ENCODE peak calls at places on chromosomes 11 and 22, in six cellular contexts. One of them, this sample, is unnamed.

GRCh38 chr11:68039526-68040086 is 781 bp downstream of the TCIRG1 start:
- DNase-seq in IMR-90: no peak
- DNase-seq in upper lobe of left lung: peak
- DNase-seq in kidney: peak
- DNase-seq in gastrocnemius medialis: no peak
- DNase-seq in nephron progenitor cell: no peak
- DNase-seq in this sample: no peak

GRCh38 chr11:69949327-69949726 is 128.8 kb upstream of the ANO1 start:
- DNase-seq in nephron progenitor cell: no peak
- DNase-seq in gastrocnemius medialis: no peak
- DNase-seq in IMR-90: peak
- DNase-seq in upper lobe of left lung: no peak
- DNase-seq in kidney: peak
- DNase-seq in this sample: peak

GRCh38 chr11:106390078-106390477 is 312.6 kb downstream of the AASDHPPT start:
- DNase-seq in kidney: no peak
- DNase-seq in IMR-90: no peak
- DNase-seq in upper lobe of left lung: no peak
- DNase-seq in nephron progenitor cell: no peak
- DNase-seq in gastrocnemius medialis: no peak
- DNase-seq in this sample: no peak

GRCh38 chr11:124394408-124394807 is 4.4 kb downstream of the OR8B3 start:
- DNase-seq in kidney: no peak
- DNase-seq in upper lobe of left lung: no peak
- DNase-seq in gastrocnemius medialis: no peak
- DNase-seq in IMR-90: peak
- DNase-seq in nephron progenitor cell: no peak
- DNase-seq in this sample: no peak

GRCh38 chr11:25961539-25961938 is 370.4 kb upstream of the ANO3 start:
- DNase-seq in gastrocnemius medialis: no peak
- DNase-seq in IMR-90: no peak
- DNase-seq in upper lobe of left lung: no peak
- DNase-seq in nephron progenitor cell: no peak
- DNase-seq in kidney: no peak
- DNase-seq in this sample: no peak

GRCh38 chr22:47201186-47201995 is 438.9 kb downstream of the TBC1D22A start:
- DNase-seq in IMR-90: no peak
- DNase-seq in nephron progenitor cell: no peak
- DNase-seq in upper lobe of left lung: no peak
- DNase-seq in kidney: no peak
- DNase-seq in gastrocnemius medialis: no peak
- DNase-seq in this sample: no peak

GRCh38 chr11:23288001-23288783 is 427.9 kb upstream of the CCDC179 start:
- DNase-seq in gastrocnemius medialis: no peak
- DNase-seq in IMR-90: peak
- DNase-seq in kidney: no peak
- DNase-seq in nephron progenitor cell: no peak
- DNase-seq in upper lobe of left lung: no peak
- DNase-seq in this sample: peak

GRCh38 chr11:91435694-91436375 is 788.8 kb upstream of the FAT3 start:
- DNase-seq in gastrocnemius medialis: no peak
- DNase-seq in nephron progenitor cell: no peak
- DNase-seq in upper lobe of left lung: no peak
- DNase-seq in kidney: no peak
- DNase-seq in IMR-90: no peak
- DNase-seq in this sample: no peak

GRCh38 chr11:120013325-120014250 is 124.3 kb downstream of the TRIM29 start:
- DNase-seq in upper lobe of left lung: no peak
- DNase-seq in kidney: no peak
- DNase-seq in nephron progenitor cell: peak
- DNase-seq in IMR-90: peak
- DNase-seq in gastrocnemius medialis: no peak
- DNase-seq in this sample: no peak

DNA sequence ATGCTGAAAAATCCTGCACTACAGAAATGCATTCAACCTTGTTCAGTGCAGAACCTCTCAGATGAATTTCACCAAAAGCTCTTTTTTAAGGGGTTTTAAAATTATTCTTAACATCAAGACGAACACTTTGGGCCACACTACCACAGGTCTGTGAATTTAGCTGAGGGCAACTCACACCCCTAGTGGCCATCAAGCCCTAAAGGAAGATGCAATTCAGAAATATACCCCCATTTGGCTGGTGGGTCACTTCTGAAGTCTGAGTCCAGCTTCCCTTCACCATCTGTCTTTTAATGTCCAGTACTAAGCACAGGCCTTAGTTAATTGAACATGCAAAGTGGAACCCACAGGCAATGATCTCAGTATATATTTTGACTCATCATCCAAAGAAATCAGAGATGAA is 50.5 kb downstream of the FAM76B start:
- DNase-seq in upper lobe of left lung: no peak
- DNase-seq in gastrocnemius medialis: no peak
- DNase-seq in IMR-90: no peak
- DNase-seq in nephron progenitor cell: no peak
- DNase-seq in kidney: no peak
- DNase-seq in this sample: no peak
- TF ChIP-seq CTCF in upper lobe of left lung: no peak
- TF ChIP-seq CTCF in gastrocnemius medialis: no peak
- TF ChIP-seq CTCF in IMR-90: no peak
- TF ChIP-seq CTCF in nephron progenitor cell: no peak
- TF ChIP-seq CTCF in kidney: no peak
- TF ChIP-seq CTCF in this sample: no peak

DNA sequence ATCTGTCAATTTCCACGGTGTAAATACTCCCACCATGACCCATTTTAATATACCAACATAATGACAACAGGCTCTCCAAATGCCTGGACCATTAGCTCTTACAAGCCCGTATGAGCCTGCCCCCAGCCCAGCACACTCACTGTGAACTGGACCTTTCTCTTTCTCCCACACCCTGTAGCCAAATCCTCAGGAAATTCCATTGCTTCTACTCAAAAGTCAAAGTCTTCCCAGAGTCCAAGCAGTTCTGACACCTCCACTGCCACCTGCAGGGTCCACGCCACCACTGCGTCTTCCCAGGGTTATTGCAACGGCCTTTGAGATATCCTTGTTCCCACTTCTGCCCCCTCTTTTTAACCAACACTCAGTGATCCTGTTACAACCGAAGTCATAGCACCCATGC is 110.1 kb upstream of the ASPHD2 start:
- DNase-seq in nephron progenitor cell: no peak
- DNase-seq in kidney: no peak
- DNase-seq in upper lobe of left lung: no peak
- DNase-seq in IMR-90: no peak
- DNase-seq in gastrocnemius medialis: no peak
- DNase-seq in this sample: peak
- TF ChIP-seq CTCF in nephron progenitor cell: no peak
- TF ChIP-seq CTCF in kidney: no peak
- TF ChIP-seq CTCF in upper lobe of left lung: no peak
- TF ChIP-seq CTCF in IMR-90: no peak
- TF ChIP-seq CTCF in gastrocnemius medialis: no peak
- TF ChIP-seq CTCF in this sample: peak

GRCh38 chr11:44037658-44037998 is 10.2 kb upstream of the ACCSL start:
- DNase-seq in kidney: no peak
- DNase-seq in nephron progenitor cell: no peak
- DNase-seq in IMR-90: no peak
- DNase-seq in gastrocnemius medialis: no peak
- DNase-seq in upper lobe of left lung: no peak
- DNase-seq in this sample: no peak
- TF ChIP-seq CTCF in kidney: no peak
- TF ChIP-seq CTCF in nephron progenitor cell: peak
- TF ChIP-seq CTCF in IMR-90: no peak
- TF ChIP-seq CTCF in gastrocnemius medialis: no peak
- TF ChIP-seq CTCF in upper lobe of left lung: no peak
- TF ChIP-seq CTCF in this sample: no peak

DNA sequence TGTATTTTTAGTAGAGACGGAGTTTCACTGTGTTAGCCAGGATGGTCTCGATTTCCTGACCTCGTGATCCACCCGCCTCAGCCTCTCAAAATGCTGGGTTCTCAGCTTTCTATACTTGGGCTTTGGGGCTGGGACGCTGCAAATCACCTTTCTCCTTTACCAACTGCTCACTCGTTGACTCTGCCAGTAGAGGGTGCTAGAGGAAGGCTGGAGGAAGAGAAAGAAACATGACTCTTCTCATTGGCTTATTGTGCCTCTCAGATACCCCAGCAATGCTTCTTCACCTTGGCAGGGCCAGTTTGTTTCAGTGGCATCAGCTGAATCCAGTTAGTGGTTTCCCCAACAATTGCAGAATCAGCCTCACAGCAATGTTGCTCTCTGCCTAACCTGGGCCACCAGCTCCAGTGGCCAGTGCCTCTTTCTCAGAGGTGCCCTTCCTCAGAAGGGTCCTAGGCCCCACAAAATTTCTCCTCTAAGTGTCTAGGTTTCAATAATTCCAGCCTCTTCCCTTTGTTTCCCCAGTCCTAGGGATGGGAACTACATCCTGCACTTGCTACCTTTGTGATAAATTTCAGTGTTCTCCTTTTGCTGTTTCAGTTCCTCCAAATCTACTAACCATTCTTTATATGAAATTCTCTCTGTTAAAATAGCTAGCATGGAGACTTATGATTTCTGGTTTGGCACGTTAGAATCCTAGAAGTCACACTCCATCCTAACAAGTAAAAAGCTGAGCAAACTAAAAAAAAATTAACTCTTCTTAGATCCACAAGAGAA is 71.5 kb upstream of the VSTM5 start:
- DNase-seq in nephron progenitor cell: peak
- DNase-seq in IMR-90: peak
- DNase-seq in upper lobe of left lung: peak
- DNase-seq in gastrocnemius medialis: no peak
- DNase-seq in kidney: no peak
- DNase-seq in this sample: no peak
- TF ChIP-seq CTCF in nephron progenitor cell: peak
- TF ChIP-seq CTCF in IMR-90: peak
- TF ChIP-seq CTCF in upper lobe of left lung: peak
- TF ChIP-seq CTCF in gastrocnemius medialis: no peak
- TF ChIP-seq CTCF in kidney: peak
- TF ChIP-seq CTCF in this sample: peak